ENCODE peak calls at places on chromosomes 3 and 15, in seven cellular contexts. Z is A549, H is endothelial cell of umbilical vein, Y is GM12878, L is K562, B is SK-N-SH, Q is HepG2. D is an unnamed sample.

GRCh38 chr3:58178528-58179234 is 32.1 kb downstream of the DNASE1L3 start:
- DNase-seq in Z (no peak), Y (no peak), Q (no peak), H (no peak), B (no peak), L (no peak), D (peak)

GRCh38 chr15:52912172-52912571 is 122.0 kb upstream of the ONECUT1 start:
- DNase-seq in Q (no peak), Z (no peak), B (no peak), Y (no peak), L (no peak), H (no peak), D (no peak)

GRCh38 chr15:62591842-62592838 is 427.1 kb upstream of the C2CD4B start:
- DNase-seq in Y (no peak), Z (peak), Q (peak), L (no peak), H (no peak), B (no peak), D (no peak)

GRCh38 chr15:56537881-56538280 is 72.9 kb upstream of the MNS1 start:
- DNase-seq in B (no peak), Q (no peak), Y (no peak), L (no peak), Z (no peak), H (no peak), D (peak)

GRCh38 chr3:133722935-133723334 is 23.3 kb upstream of the TF start:
- DNase-seq in L (no peak), H (no peak), Z (no peak), Y (no peak), Q (no peak), B (no peak), D (no peak)

GRCh38 chr3:81300324-81300927 is 461.0 kb downstream of the GBE1 start:
- DNase-seq in Y (no peak), H (no peak), Q (peak), L (no peak), B (no peak), Z (no peak), D (no peak)

GRCh38 chr15:38474155-38474757 is 20.3 kb downstream of the FAM98B start:
- DNase-seq in Y (peak), B (peak), L (peak), Z (peak), Q (peak), H (peak), D (peak)

GRCh38 chr3:65170357-65171090 is 482.7 kb upstream of the ADAMTS9 start:
- DNase-seq in Y (no peak), L (peak), H (peak), Q (no peak), Z (peak), B (peak), D (peak)

GRCh38 chr15:99561476-99562230 is 4.1 kb upstream of the MEF2A start:
- DNase-seq in B (no peak), Z (no peak), H (no peak), Q (no peak), L (no peak), Y (no peak), D (no peak)

GRCh38 chr3:11307830-11308432 is 35.7 kb downstream of the ATG7 start:
- DNase-seq in Y (no peak), Z (no peak), L (no peak), Q (no peak), B (no peak), H (no peak), D (no peak)

GRCh38 chr3:128006061-128006470 is 46.2 kb upstream of the SEC61A1 start:
- DNase-seq in Y (no peak), L (no peak), Q (no peak), B (no peak), H (no peak), Z (no peak), D (no peak)

GRCh38 chr3:151443583-151443982 is 17.3 kb downstream of the IGSF10 start:
- DNase-seq in Y (no peak), Z (no peak), L (peak), Q (no peak), B (no peak), H (no peak), D (peak)

GRCh38 chr3:191328963-191329653 is at the start of gene CCDC50:
- DNase-seq in B (peak), Y (no peak), L (peak), H (peak), Q (peak), Z (peak), D (peak)

GRCh38 chr15:45585069-45585468 is 2.1 kb upstream of the BLOC1S6 start:
- DNase-seq in Z (no peak), L (no peak), Q (no peak), B (no peak), H (no peak), Y (no peak), D (no peak)

GRCh38 chr3:156553705-156554356 is 1.1 kb downstream of the SSR3 start:
- DNase-seq in B (peak), H (peak), Z (peak), Q (peak), L (peak), Y (no peak), D (peak)

GRCh38 chr3:37652405-37652804 is 209.3 kb upstream of the CTDSPL start:
- DNase-seq in Q (no peak), H (no peak), Y (no peak), B (no peak), L (no peak), Z (no peak), D (no peak)

GRCh38 chr3:126811530-126811929 is 107.5 kb downstream of the CHCHD6 start:
- DNase-seq in B (no peak), Q (no peak), Z (no peak), L (no peak), Y (no peak), H (no peak), D (no peak)

DNA sequence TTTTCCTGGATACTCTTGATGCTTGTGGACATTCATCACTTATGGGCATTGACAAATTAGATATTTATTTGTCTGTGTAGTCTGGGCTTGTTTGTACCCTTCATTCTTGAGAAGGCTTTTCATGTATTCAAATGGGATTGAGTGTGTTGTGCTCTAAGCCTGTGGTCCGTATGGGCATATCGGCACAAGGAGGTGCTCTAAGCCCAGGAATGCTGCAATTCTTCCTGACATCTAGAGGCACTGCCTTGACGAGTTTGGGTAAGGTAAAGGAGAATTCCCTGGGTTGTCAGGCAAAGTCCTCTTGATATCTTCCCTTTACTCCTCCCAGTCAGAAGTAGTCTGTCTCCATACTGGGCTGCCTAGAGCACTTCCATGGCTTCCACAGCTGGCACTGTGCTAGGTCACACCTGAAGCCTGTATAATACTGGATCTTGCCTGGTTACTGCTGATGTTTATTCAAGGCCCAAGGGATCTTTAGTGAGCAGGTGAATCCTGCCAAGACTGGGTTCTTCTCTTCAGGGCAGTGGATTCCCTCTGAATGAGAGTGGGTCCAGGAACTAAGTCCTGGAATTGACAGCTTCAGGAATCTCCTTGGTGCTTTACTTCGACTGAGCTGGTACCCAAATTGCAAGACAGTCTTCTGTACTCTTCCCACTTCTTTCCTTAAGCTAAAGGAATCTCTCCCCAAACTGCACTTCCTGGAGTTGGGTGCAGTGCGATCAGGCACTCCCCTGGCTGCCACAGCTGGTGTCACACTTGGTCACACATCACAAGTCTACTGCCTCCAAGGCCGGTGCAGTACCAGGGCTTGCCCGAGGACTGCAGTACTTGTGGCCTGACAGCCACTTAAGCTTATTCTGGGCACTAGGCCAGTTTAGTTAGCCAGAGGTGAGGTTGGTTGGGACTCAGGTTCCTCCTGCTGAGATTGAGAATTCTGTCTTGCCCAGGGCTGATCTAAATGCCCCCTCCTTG is 46.0 kb downstream of the GALK2 start:
- DNase-seq in Y (peak), L (no peak), Z (peak), Q (no peak), B (no peak), H (no peak), D (no peak)
- TF ChIP-seq MAX in Y (no peak), L (no peak), Z (no peak), Q (no peak), B (no peak), H (no peak), D (no peak)

DNA sequence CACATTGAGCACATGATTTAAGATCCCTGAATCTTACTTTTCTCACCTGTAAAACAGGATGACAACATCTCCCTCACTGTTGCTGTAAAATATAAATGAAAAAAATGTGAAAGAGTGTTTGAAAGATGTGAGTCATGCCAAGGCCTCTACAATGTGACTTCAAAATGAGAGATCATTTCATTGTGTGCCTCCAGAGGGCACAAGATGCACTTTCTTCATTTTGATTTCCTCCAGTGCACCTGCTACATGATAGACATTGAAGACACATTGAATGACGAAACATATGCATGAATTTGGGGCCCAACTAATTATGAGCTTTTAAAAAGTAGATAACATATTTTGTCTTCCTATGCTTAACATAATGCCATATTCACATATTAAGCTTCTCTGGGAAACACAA is 170.3 kb downstream of the MOBP start:
- DNase-seq in Y (no peak), Q (peak), H (peak), B (no peak), L (peak), Z (peak), D (peak)
- TF ChIP-seq CTCF in Y (peak), Q (no peak), H (peak), B (peak), L (peak), Z (no peak), D (peak)

DNA sequence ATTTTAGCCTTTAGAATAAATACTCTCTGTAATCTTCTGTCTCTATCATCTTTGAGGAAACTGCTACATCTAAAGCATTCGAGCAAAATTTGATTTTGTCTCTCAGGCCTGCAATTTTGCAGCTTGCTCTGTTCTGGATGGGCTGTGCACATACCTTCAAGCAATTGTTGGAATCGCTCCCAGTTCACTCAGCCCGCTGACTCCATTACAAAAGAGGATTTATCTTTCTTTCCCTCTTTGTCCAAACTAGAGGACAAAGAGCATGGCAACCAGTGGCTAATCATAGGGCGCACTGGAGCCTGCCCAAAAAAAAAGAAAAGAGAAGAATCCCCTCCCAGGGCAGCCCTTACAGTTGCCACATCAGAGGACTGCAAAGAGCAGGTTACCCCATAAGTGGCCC is 49.0 kb upstream of the DUT start:
- DNase-seq in Z (no peak), Q (no peak), H (no peak), Y (no peak), B (no peak), L (no peak), D (no peak)
- H3K4me3 ChIP-seq in Z (no peak), Q (no peak), H (no peak), Y (no peak), B (no peak), L (no peak), D (no peak)

GRCh38 chr3:59436164-59436958 is 386.5 kb upstream of the CFAP20DC start:
- DNase-seq in Q (no peak), Z (no peak), H (no peak), Y (no peak), B (no peak), L (no peak), D (no peak)
- TF ChIP-seq MAX in Q (no peak), Z (no peak), H (no peak), Y (no peak), B (no peak), L (no peak), D (no peak)

GRCh38 chr3:12483872-12484197 is 445 bp upstream of the TSEN2 start:
- DNase-seq in Y (no peak), B (no peak), L (no peak), Q (no peak), H (no peak), Z (no peak), D (no peak)
- TF ChIP-seq CTCF in Y (no peak), B (no peak), L (no peak), Q (no peak), H (no peak), Z (no peak), D (no peak)

DNA sequence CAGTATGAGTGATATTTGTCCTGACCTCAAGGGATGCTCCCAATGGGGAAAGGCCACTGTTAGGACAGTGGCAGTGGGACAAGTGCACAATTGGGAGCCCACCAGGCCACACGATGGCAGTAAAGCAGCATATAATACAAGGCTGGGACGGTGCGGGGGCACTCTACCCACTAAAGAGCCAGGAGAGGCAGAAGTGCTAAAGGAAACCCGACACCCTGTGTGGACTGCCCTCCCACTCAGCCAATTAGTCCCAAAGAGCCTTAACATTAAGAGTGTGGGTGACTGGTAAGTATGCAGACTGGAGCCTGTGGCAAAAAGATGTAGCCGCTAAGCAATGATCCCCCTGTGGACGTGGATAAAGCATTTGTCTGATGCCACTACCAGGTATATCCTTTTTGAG is 8.2 kb upstream of the ZNF589 start:
- DNase-seq in H (peak), Q (peak), Z (peak), B (peak), L (peak), Y (peak), D (peak)
- H3K4me3 ChIP-seq in H (no peak), Q (peak), Z (peak), B (peak), L (no peak), Y (peak), D (no peak)